ENCODE peak calls at places on chromosomes 1 and 21, in five cellular contexts. C is cardiac muscle cell, O is astrocyte, A is upper lobe of right lung, R is adrenal gland. J is an unnamed sample. For H3K36me3, the result is how much of the 10 kb centered on the place peaks cover.

GRCh38 chr1:61124078-61124477 is 41.7 kb downstream of the NFIA start:
- DNase-seq in C (no peak), O (no peak), A (no peak), R (no peak), J (no peak)

GRCh38 chr1:218366322-218367052 is 21.4 kb downstream of the TGFB2 start:
- DNase-seq in C (no peak), O (no peak), A (no peak), R (no peak), J (no peak)

GRCh38 chr1:247337250-247337746 is 5.6 kb upstream of the ZNF496 start:
- DNase-seq in C (peak), O (no peak), A (no peak), R (no peak), J (no peak)

GRCh38 chr1:8486047-8486446 is 168.1 kb downstream of the SLC45A1 start:
- DNase-seq in C (no peak), O (no peak), A (no peak), R (no peak), J (no peak)

GRCh38 chr1:112445591-112445990 is 49.6 kb downstream of the CTTNBP2NL start:
- DNase-seq in C (no peak), O (peak), A (no peak), R (no peak), J (no peak)

GRCh38 chr1:162213281-162213909 is 143.9 kb downstream of the NOS1AP start:
- DNase-seq in C (peak), O (peak), A (peak), R (peak), J (peak)

GRCh38 chr1:32816676-32817158 is 441 bp downstream of the YARS1 start:
- DNase-seq in C (peak), O (no peak), A (no peak), R (peak), J (no peak)

GRCh38 chr1:218347713-218348627 is 2.8 kb downstream of the TGFB2 start:
- DNase-seq in C (peak), O (peak), A (no peak), R (peak), J (no peak)

GRCh38 chr1:27471476-27471875 is 18.5 kb downstream of the WASF2 start:
- DNase-seq in C (no peak), O (no peak), A (no peak), R (no peak), J (no peak)

GRCh38 chr1:172719694-172720138 is 60.8 kb downstream of the FASLG start:
- DNase-seq in C (peak), O (peak), A (no peak), R (no peak), J (no peak)

GRCh38 chr1:46199233-46199749 is 1.1 kb upstream of the POMGNT1 start:
- DNase-seq in C (no peak), O (no peak), A (no peak), R (no peak), J (no peak)

GRCh38 chr1:201696217-201696761 is 132.7 kb upstream of the IPO9 start:
- DNase-seq in C (peak), O (peak), A (no peak), R (peak), J (no peak)

GRCh38 chr1:213951876-213952275 is 35.9 kb upstream of the PROX1 start:
- DNase-seq in C (no peak), O (no peak), A (no peak), R (no peak), J (no peak)

GRCh38 chr21:26736449-26736848 is 108.8 kb downstream of the ADAMTS1 start:
- DNase-seq in C (no peak), O (no peak), A (no peak), R (no peak), J (no peak)

GRCh38 chr1:229192031-229192430 is 78.9 kb upstream of the RAB4A start:
- DNase-seq in C (peak), O (peak), A (no peak), R (no peak), J (no peak)

GRCh38 chr1:97164276-97164639 is 442.7 kb downstream of the PTBP2 start:
- DNase-seq in C (no peak), O (no peak), A (no peak), R (no peak), J (no peak)

GRCh38 chr1:47332779-47333577 is 612 bp upstream of the CMPK1 start:
- DNase-seq in C (no peak), O (no peak), A (peak), R (no peak), J (no peak)

GRCh38 chr1:227273557-227273956 is 44.7 kb downstream of the CDC42BPA start:
- DNase-seq in C (peak), O (no peak), A (no peak), R (no peak), J (peak)

GRCh38 chr1:209155556-209155955 is 428.0 kb upstream of the CAMK1G start:
- DNase-seq in C (no peak), O (no peak), A (no peak), R (no peak), J (no peak)

GRCh38 chr1:38071530-38072266 is 25.1 kb upstream of the POU3F1 start:
- DNase-seq in C (peak), O (peak), A (no peak), R (no peak), J (no peak)

GRCh38 chr1:183159960-183160359 is 26.1 kb upstream of the LAMC2 start:
- DNase-seq in C (no peak), O (peak), A (peak), R (no peak), J (peak)

GRCh38 chr1:10730985-10731384 is 65.5 kb downstream of the CASZ1 start:
- DNase-seq in C (peak), O (peak), A (no peak), R (no peak), J (no peak)

GRCh38 chr1:153697191-153697872 is 18.8 kb downstream of the NPR1 start:
- DNase-seq in C (peak), O (peak), A (peak), R (peak), J (peak)

GRCh38 chr1:95509989-95510388 is 276.0 kb downstream of the RWDD3 start:
- DNase-seq in C (no peak), O (no peak), A (no peak), R (no peak), J (no peak)

GRCh38 chr1:214386747-214387146 is 105.8 kb downstream of the SMYD2 start:
- DNase-seq in C (peak), O (peak), A (no peak), R (peak), J (no peak)

GRCh38 chr1:61056674-61057439 is 25.5 kb upstream of the NFIA start:
- DNase-seq in C (peak), O (peak), A (peak), R (peak), J (peak)

GRCh38 chr1:229710746-229711145 is 84.7 kb downstream of the URB2 start:
- DNase-seq in C (peak), O (peak), A (no peak), R (no peak), J (no peak)

GRCh38 chr1:192476802-192477298 is 98.7 kb upstream of the RGS1 start:
- DNase-seq in C (peak), O (peak), A (no peak), R (no peak), J (no peak)

GRCh38 chr1:216178266-216178665 is 245.0 kb downstream of the USH2A start:
- DNase-seq in C (no peak), O (peak), A (no peak), R (no peak), J (no peak)

GRCh38 chr1:20376880-20377494 is 86.3 kb downstream of the VWA5B1 start:
- DNase-seq in C (peak), O (no peak), A (no peak), R (peak), J (peak)

GRCh38 chr1:37064059-37064458 is 29.7 kb upstream of the GRIK3 start:
- DNase-seq in C (no peak), O (no peak), A (no peak), R (no peak), J (no peak)

GRCh38 chr21:44761747-44762208 is 39.8 kb downstream of the UBE2G2 start:
- DNase-seq in C (no peak), O (no peak), A (no peak), R (no peak), J (no peak)

GRCh38 chr1:25112400-25112799 is 119.9 kb downstream of the SYF2 start:
- DNase-seq in C (no peak), O (no peak), A (no peak), R (no peak), J (no peak)

GRCh38 chr1:23980725-23981063 is 567 bp upstream of the SRSF10 start:
- DNase-seq in C (peak), O (peak), A (no peak), R (no peak), J (no peak)

GRCh38 chr1:24643362-24644346 is 552 bp downstream of the SRRM1 start:
- DNase-seq in C (no peak), O (no peak), A (peak), R (peak), J (no peak)

GRCh38 chr1:247467008-247467572 is 9.2 kb upstream of the OR2B11 start:
- DNase-seq in C (no peak), O (no peak), A (no peak), R (no peak), J (no peak)

GRCh38 chr1:56780128-56780750 is 39.0 kb downstream of the FYB2 start:
- DNase-seq in C (no peak), O (no peak), A (no peak), R (no peak), J (no peak)

GRCh38 chr1:204441558-204441957 is 29.9 kb upstream of the PPP1R15B start:
- DNase-seq in C (no peak), O (no peak), A (no peak), R (no peak), J (no peak)

GRCh38 chr1:204435886-204436271 is 24.3 kb upstream of the PPP1R15B start:
- DNase-seq in C (no peak), O (peak), A (no peak), R (no peak), J (no peak)

GRCh38 chr1:204439976-204440375 is 28.4 kb upstream of the PPP1R15B start:
- DNase-seq in C (no peak), O (no peak), A (no peak), R (no peak), J (no peak)

GRCh38 chr1:204437796-204438570 is 26.4 kb upstream of the PPP1R15B start:
- DNase-seq in C (no peak), O (no peak), A (no peak), R (peak), J (no peak)

DNA sequence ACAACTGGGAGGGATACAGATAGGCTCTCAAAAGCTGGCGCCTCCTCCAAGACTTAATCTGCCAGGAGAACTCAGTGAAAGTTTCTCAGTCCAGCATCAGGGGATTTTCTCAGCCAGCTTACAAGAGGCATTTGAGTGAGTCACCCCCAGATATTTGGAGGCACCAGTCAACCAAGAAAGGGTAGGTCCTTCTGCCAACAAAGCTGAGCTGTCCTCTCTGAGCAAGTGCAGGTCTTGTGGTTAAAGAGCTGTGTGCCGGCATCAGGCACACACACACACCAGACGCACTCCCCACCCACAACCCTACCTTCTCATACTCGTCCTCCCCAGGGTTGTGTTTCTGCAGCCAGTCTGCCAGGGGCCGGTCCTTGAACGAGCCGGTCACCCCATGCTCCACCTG is 27.0 kb upstream of the PPP1R15B start:
- DNase-seq in C (peak), O (peak), A (no peak), R (peak), J (no peak)
- H3K36me3 ChIP-seq in C (half or more), O (under half), A (half or more), R (under half), J (under half)

GRCh38 chr1:40266786-40267535 is 8.9 kb downstream of the ZMPSTE24 start:
- DNase-seq in C (no peak), O (no peak), A (no peak), R (no peak), J (no peak)

GRCh38 chr1:40265919-40266318 is 7.9 kb downstream of the ZMPSTE24 start:
- DNase-seq in C (no peak), O (no peak), A (no peak), R (no peak), J (no peak)

GRCh38 chr1:40267767-40268187 is 9.7 kb downstream of the ZMPSTE24 start:
- DNase-seq in C (peak), O (peak), A (no peak), R (no peak), J (peak)

GRCh38 chr1:40265298-40265697 is 7.3 kb downstream of the ZMPSTE24 start:
- DNase-seq in C (no peak), O (no peak), A (no peak), R (no peak), J (no peak)

DNA sequence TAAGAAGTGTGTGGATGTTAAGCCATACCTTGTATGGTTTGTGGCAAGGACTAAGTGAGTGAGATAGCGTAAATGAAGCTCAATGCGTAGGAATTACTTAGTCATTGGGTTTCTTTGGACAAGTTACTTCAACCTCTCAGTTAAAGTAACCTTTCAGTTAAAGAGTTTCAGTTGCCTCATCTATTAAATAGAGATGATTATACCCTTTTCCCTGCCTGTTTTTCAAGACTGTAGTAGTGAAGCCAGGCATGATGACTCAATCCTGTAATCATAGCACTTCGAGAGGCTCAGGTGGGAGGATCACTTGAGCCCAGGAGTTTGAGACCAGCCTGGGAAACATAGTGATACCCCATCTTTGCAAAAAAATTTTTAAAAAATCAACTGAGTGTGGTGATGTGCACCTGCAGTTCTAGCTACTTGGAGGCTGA is 6.3 kb downstream of the ZMPSTE24 start:
- DNase-seq in C (no peak), O (peak), A (no peak), R (no peak), J (no peak)
- H3K36me3 ChIP-seq in C (half or more), O (under half), A (half or more), R (half or more), J (under half)

DNA sequence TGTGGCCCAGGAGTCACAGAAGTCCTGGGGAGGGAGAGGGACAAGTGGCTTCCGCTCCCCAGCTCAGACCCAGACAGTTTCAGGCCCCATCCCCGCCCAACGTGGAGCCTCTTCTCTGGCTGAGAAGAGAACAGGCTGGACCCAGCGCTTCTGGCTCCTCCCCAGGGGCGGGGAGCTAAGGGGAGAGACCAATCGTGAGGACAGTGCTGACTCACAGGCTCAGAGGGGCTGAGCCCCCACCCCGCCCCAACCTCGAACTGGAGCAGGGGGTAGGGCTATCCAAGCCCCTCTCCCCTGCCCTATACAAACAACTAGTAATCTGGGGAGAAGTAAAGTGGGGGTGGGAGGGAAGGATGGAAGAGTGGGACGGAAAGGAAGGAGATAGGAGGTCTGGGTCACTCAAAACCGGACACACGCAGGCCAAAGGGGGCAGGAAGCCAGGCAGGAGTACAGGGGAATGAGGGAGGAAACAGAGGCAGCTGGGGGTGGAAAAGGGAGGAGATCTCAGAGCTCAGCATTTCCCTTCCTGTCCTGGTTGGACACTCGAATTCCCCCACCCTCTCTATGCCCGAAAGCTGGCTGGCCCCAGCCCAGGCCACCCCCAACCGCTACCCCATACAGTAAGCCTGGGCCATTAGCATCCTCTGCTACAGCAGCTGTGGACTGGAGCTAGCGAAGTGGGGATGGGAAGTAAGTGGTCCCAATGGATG is at the start of gene SHC1:
- DNase-seq in C (peak), O (peak), A (peak), R (peak), J (peak)
- H3K36me3 ChIP-seq in C (under half), O (under half), A (under half), R (under half), J (under half)

DNA sequence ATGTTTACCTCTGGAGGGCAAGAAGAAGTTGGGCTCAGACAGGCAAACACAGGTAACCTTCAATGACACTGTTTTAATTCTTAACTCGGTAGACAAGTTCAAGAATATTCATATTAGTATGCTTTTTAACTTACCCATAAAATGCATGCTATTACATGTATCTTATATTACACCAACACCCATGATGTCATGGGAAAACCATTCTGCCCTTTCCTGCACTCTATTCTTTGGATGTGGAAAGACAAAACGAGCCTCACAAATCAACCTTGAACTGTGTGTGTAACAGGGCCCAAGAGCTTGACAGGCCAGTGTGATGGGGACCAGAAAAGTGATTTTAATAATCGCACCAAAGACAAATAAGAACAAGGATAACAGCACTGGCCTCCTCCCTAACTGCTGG is 22.6 kb upstream of the RAP1GAP start:
- DNase-seq in C (no peak), O (no peak), A (no peak), R (no peak), J (no peak)
- H3K36me3 ChIP-seq in C (under half), O (under half), A (half or more), R (half or more), J (under half)

J was measured in body of pancreas.